ENCODE peak calls at places on chromosome 19, in four cellular contexts. X is K562, I is GM12878, Z is HepG2. H is an unnamed sample.

GRCh38 chr19:31578326-31578725 is 229.1 kb upstream of the TSHZ3 start:
- DNase-seq in Z (no peak), X (no peak), I (no peak), H (no peak)

GRCh38 chr19:21749090-21749489 is 18.3 kb downstream of the ZNF100 start:
- DNase-seq in X (no peak), I (no peak), Z (no peak), H (no peak)

GRCh38 chr19:41688098-41688497 is at the start of gene CEACAM7:
- DNase-seq in I (no peak), Z (no peak), X (no peak), H (no peak)

GRCh38 chr19:572891-573825 is 762 bp downstream of the BSG start:
- DNase-seq in X (peak), I (no peak), Z (no peak), H (no peak)

GRCh38 chr19:23771761-23772667 is 13.3 kb upstream of the ZNF681 start:
- DNase-seq in Z (no peak), X (no peak), I (no peak), H (no peak)

GRCh38 chr19:942133-942645 is 16.4 kb downstream of the ARID3A start:
- DNase-seq in X (no peak), I (no peak), Z (no peak), H (no peak)

GRCh38 chr19:29445246-29445645 is 80.5 kb upstream of the VSTM2B start:
- DNase-seq in I (no peak), Z (no peak), X (no peak), H (no peak)

GRCh38 chr19:49684251-49684982 is 5.0 kb upstream of the ADM5 start:
- DNase-seq in I (no peak), Z (no peak), X (peak), H (peak)

GRCh38 chr19:5321851-5322681 is 18.5 kb downstream of the PTPRS start:
- DNase-seq in I (peak), Z (no peak), X (peak), H (no peak)

GRCh38 chr19:55333870-55334269 is 5.8 kb upstream of the KMT5C start:
- DNase-seq in Z (peak), X (no peak), I (no peak), H (no peak)

GRCh38 chr19:19822148-19822429 is 539 bp upstream of the ZNF506 start:
- DNase-seq in Z (no peak), I (no peak), X (no peak), H (no peak)

GRCh38 chr19:44807162-44807561 is 1.7 kb upstream of the BCAM start:
- DNase-seq in I (no peak), Z (peak), X (peak), H (peak)

GRCh38 chr19:39498262-39499081 is at the start of gene DLL3:
- DNase-seq in Z (no peak), X (peak), I (no peak), H (no peak)

GRCh38 chr19:9070066-9070465 is 16.8 kb upstream of the OR1M1 start:
- DNase-seq in I (no peak), X (no peak), Z (no peak), H (no peak)

GRCh38 chr19:56161534-56161933 is 14.3 kb upstream of the GALP start:
- DNase-seq in Z (no peak), I (no peak), X (no peak), H (no peak)

GRCh38 chr19:43781630-43782310 is 997 bp upstream of the KCNN4 start:
- DNase-seq in Z (no peak), X (no peak), I (no peak), H (no peak)

GRCh38 chr19:43779147-43779819 is 1.5 kb downstream of the KCNN4 start:
- DNase-seq in X (no peak), I (no peak), Z (no peak), H (no peak)

GRCh38 chr19:43782311-43782660 is 1.5 kb upstream of the KCNN4 start:
- DNase-seq in Z (no peak), X (no peak), I (no peak), H (no peak)

GRCh38 chr19:43779820-43780219 is 953 bp downstream of the KCNN4 start:
- DNase-seq in Z (no peak), X (no peak), I (no peak), H (peak)

DNA sequence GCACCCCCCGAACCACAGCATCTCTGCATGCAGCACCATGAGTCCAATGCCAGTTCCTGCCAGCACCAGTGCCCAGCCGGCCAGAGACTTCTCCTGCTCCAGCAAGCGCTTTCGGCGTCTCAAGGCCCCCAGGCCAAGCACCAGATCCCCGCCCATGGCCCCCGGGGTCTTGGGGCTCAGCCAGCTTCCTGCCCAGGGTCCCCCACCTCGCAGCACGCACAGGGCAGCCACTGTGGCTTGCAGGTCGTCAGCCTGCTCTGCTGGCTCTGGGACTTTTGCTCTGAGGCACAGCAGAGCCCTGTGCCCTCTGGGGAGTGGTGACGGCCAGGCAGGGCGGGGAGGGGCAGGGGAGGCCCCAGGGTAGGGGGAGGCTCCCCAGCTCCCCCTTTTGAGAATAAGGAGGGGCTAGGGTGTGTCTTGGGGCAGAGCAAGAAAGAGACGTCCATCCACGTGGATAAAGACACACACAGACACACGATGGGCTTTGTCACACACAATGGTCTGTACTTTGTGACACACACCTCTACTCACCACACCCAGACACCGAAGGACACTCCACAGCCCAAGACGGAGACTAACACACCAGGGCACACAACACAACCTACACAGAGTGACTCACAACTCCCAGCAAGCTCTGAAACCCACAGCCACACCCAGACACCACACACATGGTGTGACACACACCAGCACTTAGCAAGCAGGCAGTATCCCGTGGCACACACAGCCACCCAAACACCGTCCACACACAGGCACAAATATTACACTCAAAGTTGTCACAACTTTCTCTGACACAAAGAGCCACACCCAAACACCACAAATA is at the start of gene KCNN4:
- DNase-seq in Z (no peak), I (no peak), X (peak), H (peak)
- TF ChIP-seq POLR2AphosphoS2 in Z (no peak), I (peak), X (no peak), H (no peak)

GRCh38 chr19:34255546-34255945 is 1.2 kb downstream of the GARRE1 start:
- DNase-seq in I (no peak), Z (no peak), X (no peak), H (no peak)
- TF ChIP-seq POLR2AphosphoS2 in I (no peak), Z (no peak), X (no peak), H (no peak)

DNA sequence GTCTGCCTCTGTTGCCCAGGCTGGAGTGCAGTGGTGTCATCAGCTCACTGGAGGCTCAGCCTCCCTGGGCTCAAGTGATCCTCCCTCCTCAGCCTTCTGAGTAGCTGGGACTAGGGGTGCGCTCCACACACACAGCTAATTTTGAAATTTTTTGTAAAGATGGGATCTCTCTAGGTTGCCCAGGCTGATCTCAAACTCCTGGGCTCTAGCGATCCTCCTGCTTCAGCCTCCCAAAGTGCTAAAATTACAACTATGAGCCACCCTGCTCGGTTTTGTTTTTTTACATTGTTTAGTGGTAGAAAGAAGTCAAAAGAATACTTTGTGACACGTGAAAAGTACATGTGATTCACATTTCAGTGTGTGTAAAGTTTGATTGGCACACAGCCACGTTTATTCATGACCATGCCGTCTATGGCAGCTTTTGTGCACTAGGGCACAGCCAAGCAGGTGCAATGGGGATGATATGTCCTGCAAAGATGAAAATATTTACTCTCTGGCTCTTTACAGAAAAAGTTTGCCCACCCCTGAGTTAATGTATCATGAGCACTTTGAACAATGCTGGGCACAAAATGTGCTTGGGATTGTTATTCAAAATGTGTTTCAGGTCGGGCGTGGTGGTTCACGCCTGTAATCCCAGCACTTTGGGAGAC is 16.2 kb upstream of the NFIC start:
- DNase-seq in Z (peak), I (no peak), X (no peak), H (no peak)
- TF ChIP-seq POLR2AphosphoS2 in Z (no peak), I (no peak), X (no peak), H (no peak)

GRCh38 chr19:38071647-38072046 is 152.4 kb downstream of the DPF1 start:
- DNase-seq in I (no peak), X (no peak), Z (no peak), H (no peak)

GRCh38 chr19:38070573-38070972 is 153.4 kb downstream of the DPF1 start:
- DNase-seq in X (no peak), Z (no peak), I (no peak), H (peak)

GRCh38 chr19:38064661-38065425 is 157.8 kb downstream of the SIPA1L3 start:
- DNase-seq in Z (no peak), X (no peak), I (no peak), H (no peak)

GRCh38 chr19:38072776-38073411 is 151.1 kb downstream of the DPF1 start:
- DNase-seq in I (no peak), Z (no peak), X (no peak), H (no peak)

DNA sequence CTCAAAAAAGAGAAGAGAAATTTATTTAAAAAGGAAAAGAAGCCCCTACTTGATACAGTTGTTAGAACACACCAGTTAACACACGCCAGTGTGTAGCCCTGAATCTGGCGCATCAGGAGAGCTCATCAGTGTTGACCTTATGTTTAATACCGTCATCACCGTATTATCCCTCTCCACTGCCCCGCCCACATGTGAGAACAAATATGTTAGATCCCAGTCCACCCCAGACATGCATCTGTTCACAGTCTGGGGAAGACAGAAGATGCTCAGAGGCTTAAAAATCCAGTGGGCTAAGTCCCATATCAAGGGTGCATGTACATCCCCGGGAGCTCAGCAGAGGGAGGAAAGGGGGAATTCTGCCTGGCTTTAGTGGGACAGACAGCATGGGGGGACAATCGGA is 155.2 kb downstream of the DPF1 start:
- DNase-seq in Z (no peak), X (no peak), I (no peak), H (no peak)
- TF ChIP-seq POLR2AphosphoS2 in Z (no peak), X (no peak), I (no peak), H (no peak)

GRCh38 chr19:28316464-28316863 is 896.5 kb downstream of the UQCRFS1 start:
- DNase-seq in X (no peak), I (no peak), Z (no peak), H (no peak)
- TF ChIP-seq POLR2AphosphoS2 in X (no peak), I (no peak), Z (no peak), H (no peak)

GRCh38 chr19:48218964-48219363 is 36.7 kb downstream of the CARD8 start:
- DNase-seq in X (no peak), Z (no peak), I (no peak), H (no peak)
- TF ChIP-seq POLR2AphosphoS2 in X (no peak), Z (no peak), I (no peak), H (no peak)

DNA sequence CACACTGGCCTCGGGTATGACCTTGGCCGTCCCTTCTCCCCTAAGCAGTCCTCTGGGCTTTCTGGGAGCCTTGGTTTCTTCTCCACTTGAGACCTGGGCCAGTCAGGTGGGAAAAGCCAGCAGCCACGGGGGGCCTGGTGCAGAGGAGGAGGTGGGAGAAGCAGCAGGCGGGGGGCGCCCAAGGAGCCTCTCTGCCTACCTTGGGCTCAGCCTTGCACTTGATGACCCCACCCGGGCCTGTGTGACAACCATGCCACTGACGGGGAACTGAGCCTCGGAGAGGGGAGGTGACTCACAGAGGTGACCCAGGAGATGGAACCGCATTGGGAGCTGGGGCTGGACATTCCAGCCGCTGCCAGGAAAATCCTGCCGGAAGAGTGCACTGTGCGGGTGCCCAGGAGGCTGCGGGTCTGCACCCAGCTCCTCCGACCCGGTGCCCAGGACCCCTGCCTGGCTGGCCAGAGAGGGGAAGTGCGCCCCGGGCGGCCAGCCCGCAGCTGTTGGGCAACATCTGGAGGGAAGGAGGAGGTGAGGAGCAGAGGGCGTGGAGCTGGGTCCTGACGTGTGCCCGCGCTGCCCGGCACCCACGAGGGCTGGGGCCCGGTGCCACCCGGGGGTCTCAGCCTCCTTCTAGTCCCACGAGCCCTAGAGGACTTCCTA is 23.4 kb upstream of the SLC7A10 start:
- DNase-seq in I (no peak), X (no peak), Z (peak), H (peak)
- TF ChIP-seq POLR2AphosphoS2 in I (no peak), X (no peak), Z (no peak), H (no peak)